ENCODE peak calls at places on chromosomes 2 and 18, in eight cellular contexts. A is fibroblast of lung, E is cardiac fibroblast, X is heart left ventricle, N is psoas muscle, M is WTC11, W is left lung, S is uterus. Y is an unnamed sample.

GRCh38 chr2:121260370-121261154 is 24.4 kb downstream of the TFCP2L1 start:
- DNase-seq in A (no peak), E (no peak), X (no peak), N (peak), M (no peak), W (no peak), S (no peak), Y (no peak)

GRCh38 chr18:73848656-73849055 is 299.0 kb downstream of the FBXO15 start:
- DNase-seq in A (peak), E (peak), X (no peak), N (no peak), M (no peak), W (no peak), S (no peak), Y (no peak)

GRCh38 chr2:109129921-109130725 is 1.1 kb downstream of the SH3RF3 start:
- DNase-seq in A (peak), E (peak), X (no peak), N (no peak), M (no peak), W (peak), S (no peak), Y (no peak)

GRCh38 chr2:199443589-199444130 is 14.1 kb downstream of the SATB2 start:
- DNase-seq in A (no peak), E (peak), X (no peak), N (no peak), M (no peak), W (no peak), S (no peak), Y (no peak)

GRCh38 chr2:83055338-83056010 is 1403.6 kb downstream of the SUCLG1 start:
- DNase-seq in A (peak), E (peak), X (no peak), N (no peak), M (no peak), W (no peak), S (no peak), Y (no peak)

GRCh38 chr2:55048925-55049793 is 1.1 kb downstream of the RTN4 start:
- DNase-seq in A (peak), E (peak), X (peak), N (peak), M (peak), W (peak), S (peak), Y (peak)

GRCh38 chr2:24785704-24786321 is 7.4 kb downstream of the PTRHD1 start:
- DNase-seq in A (no peak), E (no peak), X (no peak), N (no peak), M (no peak), W (no peak), S (no peak), Y (no peak)

GRCh38 chr2:238169021-238169707 is 10.4 kb downstream of the ERFE start:
- DNase-seq in A (peak), E (peak), X (peak), N (peak), M (no peak), W (no peak), S (peak), Y (no peak)

GRCh38 chr2:222862068-222862914 is 1.5 kb downstream of the ACSL3 start:
- DNase-seq in A (peak), E (peak), X (no peak), N (no peak), M (no peak), W (no peak), S (no peak), Y (no peak)

GRCh38 chr2:65070172-65070830 is 14.1 kb downstream of the CEP68 start:
- DNase-seq in A (peak), E (peak), X (no peak), N (no peak), M (no peak), W (no peak), S (no peak), Y (no peak)

GRCh38 chr2:33340265-33340664 is 136.2 kb upstream of the RASGRP3 start:
- DNase-seq in A (peak), E (peak), X (peak), N (peak), M (no peak), W (no peak), S (peak), Y (no peak)

GRCh38 chr2:119638246-119638645 is 40.8 kb upstream of the TMEM177 start:
- DNase-seq in A (no peak), E (no peak), X (no peak), N (no peak), M (no peak), W (no peak), S (no peak), Y (no peak)

GRCh38 chr18:48800877-48801727 is 149.7 kb downstream of the SMAD7 start:
- DNase-seq in A (peak), E (peak), X (peak), N (peak), M (peak), W (no peak), S (peak), Y (no peak)

GRCh38 chr18:14748496-14748895 is 524 bp downstream of the ANKRD30B start:
- DNase-seq in A (no peak), E (no peak), X (no peak), N (no peak), M (no peak), W (peak), S (no peak), Y (no peak)

GRCh38 chr2:105790467-105791118 is 45.9 kb downstream of the NCK2 start:
- DNase-seq in A (no peak), E (no peak), X (no peak), N (peak), M (no peak), W (no peak), S (no peak), Y (no peak)

GRCh38 chr2:20565623-20566236 is 85.2 kb downstream of the HS1BP3 start:
- DNase-seq in A (peak), E (no peak), X (no peak), N (no peak), M (no peak), W (peak), S (peak), Y (no peak)

GRCh38 chr2:164784376-164784775 is 57.2 kb downstream of the COBLL1 start:
- DNase-seq in A (no peak), E (peak), X (peak), N (no peak), M (no peak), W (no peak), S (no peak), Y (peak)

GRCh38 chr2:63874204-63875134 is 32.8 kb downstream of the UGP2 start:
- DNase-seq in A (no peak), E (no peak), X (no peak), N (no peak), M (no peak), W (no peak), S (no peak), Y (no peak)

GRCh38 chr2:117359266-117359970 is 455.1 kb upstream of the DDX18 start:
- DNase-seq in A (no peak), E (no peak), X (no peak), N (no peak), M (no peak), W (no peak), S (no peak), Y (no peak)

GRCh38 chr2:85791704-85792565 is 38.1 kb downstream of the ATOH8 start:
- DNase-seq in A (no peak), E (no peak), X (no peak), N (no peak), M (peak), W (peak), S (peak), Y (no peak)

GRCh38 chr2:161992526-161992925 is 81.5 kb downstream of the DPP4 start:
- DNase-seq in A (no peak), E (no peak), X (no peak), N (no peak), M (no peak), W (no peak), S (no peak), Y (no peak)

GRCh38 chr2:207408086-207408794 is 121.5 kb upstream of the CREB1 start:
- DNase-seq in A (peak), E (peak), X (no peak), N (no peak), M (no peak), W (no peak), S (no peak), Y (no peak)

DNA sequence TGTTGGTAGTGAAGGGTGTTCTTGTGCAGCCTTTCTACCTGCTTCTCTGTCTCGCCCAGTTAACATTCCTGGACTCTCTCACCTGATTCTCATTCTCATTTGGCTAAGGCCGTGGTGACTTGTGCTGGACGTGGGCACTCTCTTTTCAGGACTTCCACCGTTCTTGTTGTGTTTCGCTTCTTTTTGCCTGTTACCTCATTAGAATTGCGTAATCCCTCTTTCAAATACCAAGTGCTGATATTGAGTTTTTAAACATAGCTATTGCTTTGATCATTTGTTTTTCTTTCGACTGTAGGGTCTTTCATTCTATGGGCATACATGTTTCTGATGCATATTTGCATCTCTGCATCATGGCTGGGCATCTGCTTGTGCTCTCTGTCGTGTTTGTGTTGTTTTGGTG is 287.0 kb downstream of the ALPK2 start:
- DNase-seq in A (peak), E (no peak), X (no peak), N (no peak), M (no peak), W (no peak), S (no peak), Y (no peak)
- TF ChIP-seq CTCF in A (no peak), E (no peak), X (no peak), N (no peak), M (no peak), W (no peak), S (no peak), Y (no peak)

DNA sequence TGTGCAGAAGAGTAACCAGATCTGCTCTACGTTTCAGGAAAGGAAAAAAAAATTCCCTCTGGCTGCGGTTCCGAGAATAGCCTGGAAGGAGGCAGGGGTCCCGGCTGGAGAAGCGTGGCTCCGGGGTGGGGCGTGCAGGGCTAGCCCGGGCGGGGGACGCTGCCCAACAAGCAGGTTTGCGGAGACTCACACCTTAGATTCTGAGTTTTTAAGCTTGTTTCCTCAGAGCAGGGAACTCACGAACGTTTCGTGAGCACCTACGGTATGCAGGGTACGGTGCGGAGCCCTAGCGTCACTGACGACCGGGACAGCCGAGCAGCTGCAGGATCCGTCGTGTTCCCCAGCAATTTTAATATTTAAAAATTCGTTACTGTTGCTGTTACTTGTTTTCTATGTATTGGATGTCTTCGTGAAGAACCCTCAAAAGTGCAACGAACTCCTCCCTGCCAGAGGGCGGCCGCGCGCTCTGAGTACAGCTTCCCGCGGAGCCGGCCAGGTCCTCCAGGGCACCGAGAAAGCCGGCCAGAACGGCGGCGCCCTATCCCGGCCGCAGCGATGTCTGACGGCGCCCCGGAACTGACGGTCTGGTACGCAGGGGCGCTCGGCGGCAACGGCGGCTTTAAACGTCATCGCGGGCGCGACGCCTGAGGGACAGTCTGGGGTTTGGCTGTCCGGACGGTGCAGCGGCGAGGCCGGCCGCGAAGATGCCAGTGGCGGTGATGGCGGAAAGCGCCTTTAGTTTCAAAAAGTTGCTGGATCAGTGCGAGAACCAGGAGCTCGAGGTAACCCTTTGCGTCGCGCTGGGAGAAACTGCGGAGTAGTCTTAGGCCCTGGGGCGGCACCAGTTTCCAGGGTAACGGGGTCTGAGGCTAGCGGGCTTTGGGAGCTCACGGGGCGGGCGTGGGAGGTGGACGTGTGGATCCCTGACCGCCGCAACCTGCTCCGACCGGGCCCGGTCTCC is at the start of gene COPS8:
- DNase-seq in A (peak), E (peak), X (peak), N (peak), M (peak), W (peak), S (peak), Y (peak)
- TF ChIP-seq CTCF in A (peak), E (peak), X (peak), N (peak), M (no peak), W (no peak), S (peak), Y (no peak)

GRCh38 chr2:15805206-15805605 is 135.1 kb upstream of the MYCN start:
- DNase-seq in A (no peak), E (no peak), X (no peak), N (no peak), M (no peak), W (no peak), S (no peak), Y (no peak)
- TF ChIP-seq CTCF in A (no peak), E (no peak), X (no peak), N (no peak), M (no peak), W (no peak), S (no peak), Y (no peak)

GRCh38 chr2:97348265-97348664 is 235.3 kb downstream of the ANKRD36 start:
- DNase-seq in A (no peak), E (no peak), X (no peak), N (no peak), M (peak), W (peak), S (no peak), Y (no peak)

GRCh38 chr2:97354576-97354975 is 235.1 kb downstream of the ANKRD36B start:
- DNase-seq in A (no peak), E (no peak), X (no peak), N (no peak), M (no peak), W (peak), S (no peak), Y (no peak)

GRCh38 chr2:97348841-97349240 is 235.9 kb downstream of the ANKRD36 start:
- DNase-seq in A (no peak), E (no peak), X (no peak), N (no peak), M (no peak), W (no peak), S (no peak), Y (no peak)
- TF ChIP-seq CTCF in A (no peak), E (no peak), X (no peak), N (no peak), M (no peak), W (no peak), S (no peak), Y (no peak)

GRCh38 chr2:189698020-189698887 is 23.8 kb downstream of the ANKAR start:
- DNase-seq in A (peak), E (peak), X (peak), N (no peak), M (peak), W (no peak), S (no peak), Y (no peak)

GRCh38 chr2:189696223-189696622 is 21.8 kb downstream of the ANKAR start:
- DNase-seq in A (no peak), E (no peak), X (no peak), N (no peak), M (no peak), W (no peak), S (no peak), Y (no peak)

GRCh38 chr2:189700681-189701080 is 26.2 kb downstream of the ANKAR start:
- DNase-seq in A (no peak), E (no peak), X (no peak), N (no peak), M (no peak), W (no peak), S (no peak), Y (no peak)

GRCh38 chr2:189702071-189702470 is 27.6 kb downstream of the ANKAR start:
- DNase-seq in A (no peak), E (peak), X (no peak), N (no peak), M (no peak), W (no peak), S (no peak), Y (no peak)
- TF ChIP-seq CTCF in A (no peak), E (peak), X (no peak), N (no peak), M (no peak), W (no peak), S (no peak), Y (peak)

DNA sequence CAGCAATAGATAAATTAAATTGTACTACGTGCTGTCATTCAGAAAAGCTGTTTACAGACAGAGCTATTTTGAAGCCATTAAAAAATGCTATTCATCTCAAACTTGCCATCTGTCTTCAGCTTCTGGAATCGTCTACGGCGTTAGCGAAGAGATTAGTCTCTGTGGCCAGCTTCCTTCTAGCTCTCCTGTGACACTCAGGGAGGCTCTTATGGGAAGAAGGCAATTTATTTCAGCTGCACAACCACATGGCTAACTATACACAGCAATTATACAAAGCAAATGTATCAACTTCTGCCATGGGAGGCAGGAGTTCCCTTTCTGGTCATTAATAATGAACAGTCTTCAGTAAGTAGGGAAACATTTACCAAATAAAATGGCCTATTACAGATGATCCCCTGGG is 6.3 kb downstream of the CTAGE1 start:
- DNase-seq in A (no peak), E (no peak), X (no peak), N (no peak), M (no peak), W (no peak), S (no peak), Y (no peak)
- TF ChIP-seq CTCF in A (no peak), E (no peak), X (no peak), N (no peak), M (no peak), W (no peak), S (no peak), Y (no peak)

GRCh38 chr2:218993345-218994315 is at the start of gene CRYBA2:
- DNase-seq in A (no peak), E (peak), X (no peak), N (peak), M (peak), W (peak), S (no peak), Y (peak)
- TF ChIP-seq CTCF in A (no peak), E (no peak), X (no peak), N (no peak), M (no peak), W (no peak), S (no peak), Y (no peak)

DNA sequence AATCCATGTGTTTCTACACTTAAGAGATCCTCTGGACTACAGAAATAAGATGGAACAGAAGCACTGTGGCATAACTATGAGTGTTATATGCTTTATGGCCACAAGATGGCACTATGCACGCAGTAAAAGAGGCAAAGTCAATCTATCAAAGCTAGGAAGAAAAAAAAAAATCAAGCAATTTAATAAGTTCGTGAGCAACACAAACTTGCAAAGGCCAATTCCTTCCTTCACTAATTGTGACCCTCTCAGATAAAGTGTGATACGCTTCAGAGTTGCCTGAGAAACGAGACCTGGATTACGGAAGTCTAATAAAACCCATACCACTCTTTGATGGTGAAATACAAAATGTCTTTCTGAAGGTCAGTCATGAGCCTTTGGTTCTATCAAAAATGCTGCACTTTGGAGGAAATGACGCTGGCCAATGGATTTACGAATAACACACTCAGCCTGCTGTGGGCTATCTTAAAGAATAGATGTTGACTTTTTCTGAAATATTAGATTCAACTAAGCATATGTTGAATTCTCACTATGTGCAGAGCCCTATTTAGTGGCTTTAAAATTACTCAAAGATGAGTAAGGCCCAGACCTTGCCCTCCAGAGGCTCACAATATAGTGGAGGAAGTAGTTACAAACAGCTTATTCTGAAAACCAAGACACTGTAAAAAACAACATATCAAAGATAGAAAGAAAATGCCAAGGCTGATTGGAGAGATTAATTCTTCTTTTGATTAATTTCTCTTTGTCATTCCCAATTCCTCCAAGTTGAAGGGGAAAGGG is 35.5 kb upstream of the TTR start:
- DNase-seq in A (peak), E (peak), X (peak), N (no peak), M (peak), W (no peak), S (no peak), Y (peak)
- TF ChIP-seq CTCF in A (peak), E (peak), X (peak), N (peak), M (peak), W (peak), S (peak), Y (peak)